ENCODE peak calls at places on chromosomes 5 and 9, in four cellular contexts. E is mesenchymal stem cell, L is neuronal stem cell, X is PC-3. A is an unnamed sample.
A peak's percentile ranks its signal among the peaks of the same experiment; 100 is the strongest.

GRCh38 chr5:180352976-180353225 is 235 bp downstream of the GFPT2 start:
- DNase-seq in E (no peak), L (no peak), X (no peak), A (no peak)

GRCh38 chr5:56688402-56688801 is 126.9 kb upstream of the MAP3K1 start:
- DNase-seq in E (no peak), L (no peak), X (no peak), A (no peak)

GRCh38 chr9:123528521-123528920 is 172.5 kb downstream of the CRB2 start:
- DNase-seq in E (no peak), L (no peak), X (no peak), A (no peak)

GRCh38 chr5:116671211-116671736 is 96.7 kb upstream of the SEMA6A start:
- DNase-seq in E (no peak), L (no peak), X (no peak), A (no peak)

GRCh38 chr9:25716220-25716872 is 38.1 kb upstream of the TUSC1 start:
- DNase-seq in E (peak; percentile 73), L (peak; percentile 37), X (peak; percentile 72), A (peak; percentile 31)

GRCh38 chr5:52673495-52673894 is 114.2 kb upstream of the ITGA1 start:
- DNase-seq in E (no peak), L (no peak), X (no peak), A (no peak)

GRCh38 chr5:73393606-73394489 is 54.7 kb downstream of the FOXD1 start:
- DNase-seq in E (no peak), L (no peak), X (peak; percentile 22), A (no peak)

GRCh38 chr5:100909034-100909433 is 6.0 kb upstream of the ST8SIA4 start:
- DNase-seq in E (no peak), L (no peak), X (no peak), A (no peak)

GRCh38 chr5:142391031-142391872 is 66.4 kb upstream of the SPRY4 start:
- DNase-seq in E (peak; percentile 36), L (no peak), X (no peak), A (no peak)

GRCh38 chr5:149320791-149321330 is 24.4 kb upstream of the GRPEL2 start:
- DNase-seq in E (peak; percentile 95), L (peak; percentile 18), X (peak; percentile 79), A (peak; percentile 92)

GRCh38 chr5:42606464-42606869 is 150.2 kb upstream of the CCDC152 start:
- DNase-seq in E (no peak), L (no peak), X (no peak), A (no peak)

GRCh38 chr9:37938121-37938906 is 34.4 kb upstream of the SLC25A51 start:
- DNase-seq in E (peak; percentile 94), L (no peak), X (peak; percentile 80), A (peak; percentile 86)

GRCh38 chr5:139415221-139415861 is 11.5 kb upstream of the SPATA24 start:
- DNase-seq in E (no peak), L (no peak), X (no peak), A (no peak)

GRCh38 chr9:28212979-28213378 is 639.7 kb upstream of the C9orf72 start:
- DNase-seq in E (peak; percentile 89), L (no peak), X (peak; percentile 91), A (peak; percentile 93)

GRCh38 chr5:128988476-128988875 is 23.2 kb downstream of the SLC27A6 start:
- DNase-seq in E (peak; percentile 58), L (no peak), X (no peak), A (no peak)

GRCh38 chr5:103450333-103451061 is 112.1 kb downstream of the NUDT12 start:
- DNase-seq in E (peak; percentile 58), L (no peak), X (peak; percentile 87), A (peak; percentile 97)

GRCh38 chr9:129392093-129392541 is 214.1 kb upstream of the IER5L start:
- DNase-seq in E (no peak), L (no peak), X (no peak), A (no peak)

GRCh38 chr5:57986746-57987145 is 473.1 kb downstream of the PLK2 start:
- DNase-seq in E (peak; percentile 42), L (no peak), X (peak; percentile 39), A (peak; percentile 13)

GRCh38 chr5:133610489-133611356 is 1.6 kb downstream of the FSTL4 start:
- DNase-seq in E (peak; percentile 10), L (peak; percentile 74), X (peak; percentile 72), A (peak; percentile 4)

GRCh38 chr9:71268871-71269640 is 147.6 kb upstream of the TRPM3 start:
- DNase-seq in E (no peak), L (no peak), X (no peak), A (no peak)

GRCh38 chr9:125203259-125203658 is 2.9 kb downstream of the RABEPK start:
- DNase-seq in E (no peak), L (no peak), X (no peak), A (no peak)

GRCh38 chr9:125235805-125236534 is 5.2 kb downstream of the HSPA5 start:
- DNase-seq in E (peak; percentile 6), L (no peak), X (no peak), A (no peak)

DNA sequence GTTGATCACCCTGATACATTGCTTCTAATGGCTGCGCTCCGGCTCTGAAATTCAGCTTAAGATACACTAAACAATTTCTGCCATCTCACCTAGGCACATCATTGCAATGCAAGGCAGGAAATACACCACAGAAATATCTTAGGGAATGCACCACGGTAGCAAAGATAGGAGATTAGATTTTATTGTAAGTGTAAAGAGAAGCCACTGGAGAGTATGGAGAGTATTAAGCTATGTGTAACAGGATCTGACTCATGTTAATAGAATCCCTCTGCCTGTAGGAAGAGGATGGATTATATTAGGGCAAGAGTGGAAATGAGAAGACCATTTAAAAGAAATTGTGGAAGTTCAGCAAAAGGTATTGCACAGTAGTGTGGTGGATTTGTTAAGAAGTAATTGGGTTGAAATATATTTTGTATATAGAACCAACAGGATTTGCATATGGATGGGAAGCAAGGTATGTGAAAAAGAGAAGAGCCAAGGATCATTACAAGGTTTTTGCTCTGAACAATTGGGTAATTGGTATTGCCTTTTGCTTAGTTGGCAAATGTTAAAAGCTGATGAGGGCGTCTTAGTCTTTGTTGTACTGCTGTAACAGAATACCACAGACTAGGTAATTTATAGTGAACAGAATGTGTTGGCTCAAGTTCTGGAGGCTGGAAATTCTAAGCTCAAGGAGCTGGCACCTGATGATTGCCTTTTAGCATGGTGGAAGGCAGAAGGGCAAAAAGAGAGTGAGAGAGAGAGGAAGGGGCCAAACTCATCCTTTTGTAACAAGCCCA is 636.1 kb downstream of the PSAT1 start:
- DNase-seq in E (peak; percentile 77), L (no peak), X (peak; percentile 82), A (peak; percentile 84)
- H2AFZ ChIP-seq in E (no peak overlapping the region), L (no peak overlapping the region), X (no peak overlapping the region), A (no peak overlapping the region)

GRCh38 chr9:93572636-93573035 is 3.7 kb upstream of the PHF2 start:
- DNase-seq in E (no peak), L (no peak), X (no peak), A (no peak)
- H2AFZ ChIP-seq in E (no peak overlapping the region), L (no peak overlapping the region), X (no peak overlapping the region), A (no peak overlapping the region)

GRCh38 chr5:24401767-24402166 is 243.0 kb downstream of the CDH10 start:
- DNase-seq in E (peak; percentile 88), L (no peak), X (peak; percentile 50), A (no peak)

GRCh38 chr5:24391816-24392215 is 253.0 kb downstream of the CDH10 start:
- DNase-seq in E (peak; percentile 72), L (no peak), X (no peak), A (no peak)

DNA sequence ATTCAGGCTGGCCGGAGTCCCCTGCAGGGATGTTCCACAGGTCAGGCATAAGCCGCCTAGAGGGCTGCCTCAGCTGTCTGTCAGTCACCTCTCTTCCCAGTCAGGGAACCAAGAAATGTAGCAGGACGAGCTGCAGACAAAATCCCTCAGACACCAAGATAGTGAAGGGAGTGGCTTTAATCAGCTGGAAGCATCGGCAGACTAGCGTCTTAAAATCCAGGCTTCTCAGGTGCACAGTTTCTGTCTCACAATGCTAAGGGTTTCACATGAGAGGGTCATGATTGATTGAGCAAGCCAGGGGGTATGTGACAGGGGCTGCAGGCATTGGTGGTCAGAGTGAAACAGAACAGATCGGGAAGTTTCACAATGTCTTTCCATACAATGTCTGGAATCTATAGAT is 247.2 kb downstream of the CDH10 start:
- DNase-seq in E (peak; percentile 29), L (no peak), X (no peak), A (no peak)
- H2AFZ ChIP-seq in E (peak overlapping the region; percentile 42), L (peak overlapping the region; percentile 4), X (no peak overlapping the region), A (no peak overlapping the region)

DNA sequence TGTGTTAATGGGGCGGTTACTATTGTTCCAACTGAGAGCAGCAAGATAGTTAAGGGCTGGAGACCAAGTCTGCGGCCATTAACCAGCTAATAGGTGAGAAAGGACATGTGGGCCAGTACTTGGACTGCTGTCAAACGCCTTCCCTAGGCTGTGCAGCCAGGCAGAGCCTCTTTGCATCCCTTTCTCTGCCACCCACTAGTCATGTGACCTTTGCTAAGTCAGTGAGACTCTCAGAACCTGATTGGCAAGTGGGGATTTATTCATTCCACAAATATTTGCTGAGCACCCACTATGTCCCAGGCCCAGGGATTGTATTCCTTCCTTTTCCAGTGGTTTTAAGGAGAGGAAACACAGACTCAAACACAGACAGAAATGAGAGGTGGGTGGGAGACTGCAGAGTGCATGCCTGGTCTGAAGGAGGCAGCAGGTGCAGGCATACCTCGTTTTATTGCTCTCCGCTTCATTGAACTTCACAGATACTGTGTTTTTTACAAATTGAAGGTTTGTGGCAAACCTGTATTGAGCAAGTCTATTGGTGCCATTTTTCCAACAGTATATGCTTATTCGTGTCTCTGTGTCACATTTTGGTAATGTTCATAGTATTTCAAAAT is 71.6 kb upstream of the GALNT10 start:
- DNase-seq in E (no peak), L (no peak), X (peak; percentile 83), A (peak; percentile 45)
- H2AFZ ChIP-seq in E (no peak overlapping the region), L (peak overlapping the region; percentile 1), X (no peak overlapping the region), A (no peak overlapping the region)

DNA sequence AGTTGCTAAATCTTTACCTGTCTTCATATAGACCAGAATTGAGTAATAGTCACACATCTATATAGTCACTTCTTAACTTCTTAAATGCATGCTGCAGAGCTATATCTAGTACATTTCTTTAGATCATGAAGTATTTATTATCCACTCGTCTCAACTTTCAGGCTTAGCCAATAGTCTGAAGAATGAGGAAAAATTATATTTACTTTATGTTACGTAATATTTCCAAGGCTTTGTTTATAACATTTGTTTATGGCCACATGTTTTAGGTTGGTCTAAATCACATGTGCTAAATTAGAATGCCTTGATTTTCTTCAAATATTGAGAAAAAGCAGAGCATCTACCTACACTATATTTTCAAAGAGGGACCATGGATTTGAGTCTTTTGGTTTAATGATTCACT is 47.2 kb upstream of the RGMB start:
- DNase-seq in E (no peak), L (no peak), X (no peak), A (peak; percentile 33)
- H2AFZ ChIP-seq in E (no peak overlapping the region), L (no peak overlapping the region), X (no peak overlapping the region), A (no peak overlapping the region)